ENCODE peak calls at places on chromosome 3, in nine cellular contexts. F, Y, E, M, I, R, S, B and T are unnamed samples.
A peak's percentile ranks its signal among the peaks of the same experiment; 100 is the strongest.

GRCh38 chr3:107297597-107297996 is 79.6 kb upstream of the CCDC54 start:
- DNase-seq in E (no peak), I (no peak), M (no peak), R (no peak), Y (no peak), F (no peak), S (no peak), B (no peak), T (no peak)

GRCh38 chr3:186473166-186473565 is 71.0 kb downstream of the CRYGS start:
- DNase-seq in M (no peak), S (no peak), B (no peak), F (no peak), Y (no peak), E (no peak), R (no peak), I (no peak), T (no peak)

GRCh38 chr3:191628561-191628960 is 167.6 kb downstream of the PYDC2 start:
- DNase-seq in R (no peak), I (no peak), S (no peak), E (no peak), Y (no peak), F (no peak), B (no peak), M (no peak), T (no peak)

GRCh38 chr3:114506622-114507300 is 212.9 kb downstream of the TIGIT start:
- DNase-seq in R (no peak), M (no peak), S (no peak), I (no peak), F (no peak), E (no peak), B (no peak), Y (no peak), T (no peak)

GRCh38 chr3:24315342-24315741 is 179.3 kb downstream of the THRB start:
- DNase-seq in I (no peak), Y (no peak), B (no peak), F (no peak), R (no peak), E (no peak), S (no peak), M (no peak), T (no peak)

GRCh38 chr3:194976049-194976451 is 290.4 kb downstream of the FAM43A start:
- DNase-seq in B (no peak), R (no peak), I (no peak), Y (no peak), M (no peak), F (no peak), S (no peak), E (no peak), T (no peak)

GRCh38 chr3:72661115-72661457 is 187.2 kb downstream of the SHQ1 start:
- DNase-seq in R (no peak), I (no peak), E (no peak), S (no peak), B (peak; percentile 67), F (peak; percentile 78), Y (peak; percentile 76), M (no peak), T (no peak)

GRCh38 chr3:95815828-95816227 is 998.6 kb upstream of the EPHA6 start:
- DNase-seq in I (no peak), F (no peak), M (no peak), S (no peak), Y (no peak), R (no peak), B (no peak), E (no peak), T (no peak)

GRCh38 chr3:156150434-156151066 is 30.2 kb downstream of the KCNAB1 start:
- DNase-seq in Y (peak; percentile 55), F (peak; percentile 40), S (peak; percentile 27), M (no peak), I (peak; percentile 26), B (peak; percentile 41), E (peak; percentile 80), R (no peak), T (peak; percentile 52)

GRCh38 chr3:115469649-115470048 is 153.7 kb upstream of the GAP43 start:
- DNase-seq in B (no peak), I (no peak), E (no peak), F (no peak), S (no peak), Y (no peak), R (no peak), M (peak; percentile 15), T (no peak)

GRCh38 chr3:69353492-69353891 is 32.4 kb downstream of the FRMD4B start:
- DNase-seq in B (no peak), M (no peak), E (no peak), R (peak; percentile 37), F (no peak), S (no peak), I (no peak), Y (no peak), T (no peak)

DNA sequence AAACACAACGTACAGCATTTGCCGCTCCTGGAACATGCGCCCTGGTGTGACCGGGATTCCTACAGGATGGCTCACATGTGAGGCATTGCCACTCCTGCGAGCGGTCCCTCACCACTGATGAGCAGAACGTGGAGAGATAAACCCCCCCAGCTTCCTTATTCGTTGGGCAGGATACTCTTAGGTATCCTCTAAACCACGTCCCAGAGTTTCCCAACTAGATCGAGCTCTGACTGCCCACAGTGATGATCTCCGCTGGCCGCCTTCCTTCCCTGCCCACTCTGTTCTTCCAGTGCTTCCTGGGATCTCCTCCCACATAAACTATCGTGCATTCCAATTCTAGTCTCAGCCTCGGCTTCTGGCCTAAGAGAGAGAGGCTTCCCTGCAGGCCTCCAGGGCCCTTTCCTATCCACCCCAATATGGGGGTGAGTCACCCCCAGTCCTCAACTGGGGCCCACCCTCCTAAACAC is 91.8 kb downstream of the TOP2B start:
- DNase-seq in I (no peak), F (no peak), Y (no peak), S (no peak), R (no peak), B (no peak), M (no peak), E (no peak), T (no peak)
- TF ChIP-seq REST in I (no peak), F (no peak), Y (no peak), S (no peak), R (no peak), B (no peak), M (no peak), E (no peak), T (no peak)

GRCh38 chr3:57646723-57647122 is 46.2 kb downstream of the DENND6A start:
- DNase-seq in Y (peak; percentile 24), I (no peak), B (peak; percentile 3), E (no peak), S (no peak), F (peak; percentile 11), R (no peak), M (no peak), T (peak; percentile 5)
- TF ChIP-seq REST in Y (no peak), I (no peak), B (no peak), E (no peak), S (no peak), F (no peak), R (no peak), M (no peak), T (no peak)

DNA sequence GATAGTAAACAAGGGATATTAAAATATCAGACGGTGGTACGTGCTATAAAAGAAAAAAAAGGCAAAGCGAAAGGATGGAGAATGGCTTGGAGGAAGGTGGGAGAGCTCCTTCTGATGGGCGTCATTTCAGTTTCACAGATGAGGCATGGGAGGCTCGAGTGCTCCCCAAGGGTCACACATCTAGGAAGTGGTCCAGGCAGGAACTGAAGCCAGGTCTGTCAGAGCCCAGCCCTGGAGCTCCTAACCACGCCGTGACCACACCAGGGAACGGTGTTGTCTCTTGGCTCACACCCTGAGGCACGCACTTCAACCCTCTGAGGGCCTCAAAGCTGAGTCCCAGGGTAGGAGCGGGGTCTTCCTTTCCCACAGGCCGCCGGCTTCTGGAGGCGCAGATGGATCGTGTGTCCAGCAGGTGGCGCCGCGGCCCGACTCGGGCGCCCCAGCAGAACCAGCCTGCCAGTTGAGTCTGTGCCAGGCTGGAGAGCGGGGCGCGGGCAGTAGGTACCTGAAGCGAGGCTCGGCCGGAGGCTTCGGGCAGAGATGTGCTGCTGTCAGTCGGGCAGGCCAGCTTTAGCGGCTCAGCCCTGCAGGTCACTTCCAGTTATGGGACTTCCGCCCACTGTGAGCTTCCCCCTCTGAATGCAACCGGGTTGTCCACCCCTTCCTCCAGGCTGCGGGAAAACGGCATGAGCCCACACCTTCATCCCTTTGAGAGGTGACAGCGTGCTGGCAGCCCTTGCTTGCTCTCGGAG is 68.1 kb downstream of the SLC6A1 start:
- DNase-seq in R (peak; percentile 38), E (peak; percentile 83), M (no peak), Y (peak; percentile 71), F (peak; percentile 89), S (no peak), I (peak; percentile 12), B (peak; percentile 50), T (peak; percentile 74)
- TF ChIP-seq REST in R (no peak), E (no peak), M (no peak), Y (no peak), F (no peak), S (no peak), I (no peak), B (no peak), T (peak; percentile 35)

GRCh38 chr3:44024194-44024593 is 217.5 kb upstream of the TOPAZ1 start:
- DNase-seq in S (no peak), E (no peak), Y (no peak), F (no peak), I (no peak), M (no peak), R (no peak), B (no peak), T (no peak)
- TF ChIP-seq REST in S (no peak), E (no peak), Y (no peak), F (no peak), I (no peak), M (no peak), R (no peak), B (no peak), T (no peak)

DNA sequence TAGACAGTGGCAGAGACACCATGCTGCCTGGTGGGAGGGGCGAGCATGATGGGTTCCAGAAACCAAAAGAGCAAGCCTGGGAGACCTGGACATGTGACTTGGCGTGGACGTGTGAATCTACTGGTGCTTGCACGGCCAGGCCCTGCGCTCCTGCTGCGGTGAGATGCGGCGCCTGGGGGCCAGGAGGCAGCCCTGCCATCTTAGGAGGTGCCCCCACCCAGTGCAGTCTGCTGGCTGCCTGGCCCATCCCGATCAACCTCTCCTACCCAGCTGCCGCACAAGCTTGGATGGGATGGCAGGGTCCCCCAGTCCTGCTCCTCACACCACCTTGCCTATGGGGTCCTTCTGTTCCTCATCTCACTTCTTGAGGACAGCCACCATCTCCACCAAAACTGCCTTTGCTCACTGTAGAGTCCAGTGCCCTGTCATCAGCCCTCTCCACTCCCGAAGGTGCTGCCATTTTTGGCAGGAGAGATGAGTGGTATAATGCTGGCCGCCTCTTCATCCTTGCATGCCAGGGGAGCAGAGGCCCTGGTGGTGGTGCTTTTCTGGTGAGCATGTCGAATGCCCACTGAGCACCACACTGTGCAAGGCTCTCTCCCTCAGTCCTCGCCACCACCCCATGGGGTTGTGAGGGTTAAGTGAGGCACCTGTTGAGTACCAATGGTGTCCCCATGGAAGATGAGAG is 3.1 kb upstream of the ABTB1 start:
- DNase-seq in B (no peak), S (no peak), I (no peak), R (no peak), E (no peak), M (no peak), Y (no peak), F (no peak), T (no peak)
- TF ChIP-seq REST in B (no peak), S (no peak), I (no peak), R (no peak), E (no peak), M (no peak), Y (no peak), F (no peak), T (no peak)

DNA sequence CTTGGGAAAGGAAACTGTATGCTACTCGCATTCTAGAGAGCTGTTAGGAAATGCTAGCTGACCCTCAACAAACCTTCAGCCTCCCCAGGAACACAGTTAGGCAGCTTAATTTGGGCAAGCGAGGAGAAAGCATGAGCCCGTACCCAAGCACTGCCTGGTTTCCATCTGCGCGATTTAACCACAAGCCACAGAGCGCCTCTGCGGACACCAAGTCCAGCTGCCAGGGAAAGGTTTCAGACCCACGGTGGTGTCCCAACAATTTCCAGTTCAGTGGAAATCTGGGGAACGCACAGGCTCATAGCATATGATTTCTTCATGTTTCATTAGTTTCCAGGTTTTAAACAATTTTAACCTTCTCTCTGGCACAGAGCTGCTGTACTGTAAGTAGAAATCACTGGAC is 617.6 kb downstream of the FHIT start:
- DNase-seq in E (no peak), Y (no peak), I (no peak), S (no peak), B (no peak), F (no peak), M (no peak), R (no peak), T (no peak)
- TF ChIP-seq REST in E (no peak), Y (no peak), I (no peak), S (no peak), B (no peak), F (no peak), M (no peak), R (no peak), T (no peak)